ENCODE peak calls at places on chromosome 2, in eight cellular contexts. U is HTR-8/SVneo; K is mesenteric fat pad; F is AG04449; L is neural progenitor cell; H is nephron progenitor cell; E is EH; B is activated T-helper 9 cell treated with anti-CD3 and anti-CD28 coated beads, Interleukin-2, amount 50 U/mL, for 16 hours. T is an unnamed sample.

GRCh38 chr2:220510668-220511067 is 883.2 kb downstream of the SLC4A3 start:
- DNase-seq in U (no peak), K (no peak), F (no peak), L (no peak), H (no peak), E (peak), B (no peak), T (no peak)

GRCh38 chr2:219629976-219630695 is 2.7 kb downstream of the SLC4A3 start:
- DNase-seq in U (no peak), K (no peak), F (no peak), L (no peak), H (no peak), E (peak), B (no peak), T (no peak)

GRCh38 chr2:1742300-1742679 is 2.0 kb downstream of the PXDN start:
- DNase-seq in U (no peak), K (no peak), F (no peak), L (no peak), H (no peak), E (peak), B (no peak), T (no peak)

GRCh38 chr2:191478754-191479679 is 198.9 kb upstream of the NABP1 start:
- DNase-seq in U (no peak), K (no peak), F (no peak), L (peak), H (no peak), E (peak), B (no peak), T (no peak)

GRCh38 chr2:218079943-218080913 is 11.2 kb downstream of the RUFY4 start:
- DNase-seq in U (no peak), K (peak), F (no peak), L (no peak), H (no peak), E (no peak), B (no peak), T (no peak)

GRCh38 chr2:50491541-50492114 is 540.3 kb downstream of the NRXN1 start:
- DNase-seq in U (peak), K (no peak), F (peak), L (peak), H (peak), E (peak), B (no peak), T (peak)

GRCh38 chr2:105239924-105240323 is 1.6 kb upstream of the GPR45 start:
- DNase-seq in U (peak), K (peak), F (peak), L (peak), H (no peak), E (peak), B (no peak), T (peak)

GRCh38 chr2:37090019-37090477 is 5.7 kb downstream of the GPATCH11 start:
- DNase-seq in U (no peak), K (no peak), F (no peak), L (no peak), H (no peak), E (no peak), B (no peak), T (no peak)

T was measured in ACHN.